ENCODE peak calls at places on chromosomes 12 and 14, in six cellular contexts. E is heart right ventricle, C is hippocampal formation, I is AG08396, H is cardiac muscle cell, X is HL-60. F is an unnamed sample.

GRCh38 chr12:49019435-49020317 is 1.1 kb upstream of the PRKAG1 start:
- DNase-seq in E (no peak), C (no peak), I (no peak), H (peak), X (peak), F (peak)

GRCh38 chr12:22588817-22589216 is 36.2 kb upstream of the ETNK1 start:
- DNase-seq in E (no peak), C (no peak), I (no peak), H (no peak), X (no peak), F (peak)

GRCh38 chr14:42111355-42111754 is 504.7 kb downstream of the LRFN5 start:
- DNase-seq in E (no peak), C (no peak), I (no peak), H (no peak), X (no peak), F (no peak)

GRCh38 chr14:69664865-69665526 is 53.6 kb downstream of the SUSD6 start:
- DNase-seq in E (peak), C (no peak), I (no peak), H (no peak), X (no peak), F (no peak)

GRCh38 chr14:94153750-94154350 is 20.3 kb upstream of the PPP4R4 start:
- DNase-seq in E (no peak), C (no peak), I (no peak), H (no peak), X (no peak), F (no peak)

GRCh38 chr12:95337176-95337575 is 119.6 kb downstream of the VEZT start:
- DNase-seq in E (no peak), C (no peak), I (no peak), H (peak), X (no peak), F (no peak)

GRCh38 chr14:104139460-104140212 is 1.2 kb downstream of the KIF26A start:
- DNase-seq in E (peak), C (no peak), I (no peak), H (no peak), X (no peak), F (no peak)

GRCh38 chr12:132597333-132598283 is 12.8 kb downstream of the LRCOL1 start:
- DNase-seq in E (no peak), C (no peak), I (no peak), H (peak), X (no peak), F (peak)

GRCh38 chr12:21797539-21797938 is 23.0 kb upstream of the KCNJ8 start:
- DNase-seq in E (no peak), C (no peak), I (no peak), H (no peak), X (no peak), F (no peak)

GRCh38 chr12:69112616-69113015 is 126.8 kb upstream of the CPSF6 start:
- DNase-seq in E (no peak), C (no peak), I (no peak), H (no peak), X (no peak), F (no peak)

GRCh38 chr12:101877816-101878811 is 734 bp downstream of the DRAM1 start:
- DNase-seq in E (no peak), C (no peak), I (peak), H (peak), X (no peak), F (no peak)

GRCh38 chr14:74528406-74528805 is 34.8 kb downstream of the ISCA2 start:
- DNase-seq in E (no peak), C (no peak), I (no peak), H (no peak), X (no peak), F (no peak)

GRCh38 chr14:38105106-38105702 is 102.5 kb upstream of the SSTR1 start:
- DNase-seq in E (no peak), C (no peak), I (no peak), H (no peak), X (no peak), F (no peak)

GRCh38 chr12:120999191-121000120 is 16.8 kb downstream of the C12orf43 start:
- DNase-seq in E (no peak), C (no peak), I (peak), H (peak), X (no peak), F (no peak)

GRCh38 chr14:45359766-45360165 is 106.8 kb upstream of the MIS18BP1 start:
- DNase-seq in E (no peak), C (no peak), I (no peak), H (no peak), X (no peak), F (no peak)

GRCh38 chr12:130945793-130946492 is 7.8 kb upstream of the ADGRD1 start:
- DNase-seq in E (no peak), C (no peak), I (peak), H (peak), X (no peak), F (no peak)

F was measured in COR-L47.